ENCODE peak calls at places on chromosomes 2 and 18, in eight cellular contexts. One of them, this sample, is unnamed.

GRCh38 chr18:37422116-37422515 is 143.5 kb downstream of the CELF4 start:
- DNase-seq in activated CD4-positive, alpha-beta T cell treated with anti-CD3 and anti-CD28 coated beads, Interleukin-2, amount 10 ng/mL, durations not matched to agents 7 days and 5 days: no peak
- DNase-seq in cardiac fibroblast: no peak
- DNase-seq in A549: no peak
- DNase-seq in non-pigmented ciliary epithelial cell: no peak
- DNase-seq in stimulated activated CD8-positive, alpha-beta memory T cell treated with anti-CD3 and anti-CD28 coated beads, Interleukin-7, amount 100 ng/mL, for 24 hours: no peak
- DNase-seq in stimulated activated CD4-positive, alpha-beta T cell treated with anti-CD3 and anti-CD28 coated beads, Interleukin-4, amount 100 ng/mL, for 4 hours: no peak
- DNase-seq in NCI-H524 treated with DMSO at 0.1 percent for 48 hours: no peak
- DNase-seq in this sample: no peak

GRCh38 chr2:231890896-231891513 is 35.2 kb downstream of the NPPC start:
- DNase-seq in activated CD4-positive, alpha-beta T cell treated with anti-CD3 and anti-CD28 coated beads, Interleukin-2, amount 10 ng/mL, durations not matched to agents 7 days and 5 days: no peak
- DNase-seq in cardiac fibroblast: no peak
- DNase-seq in A549: no peak
- DNase-seq in non-pigmented ciliary epithelial cell: no peak
- DNase-seq in stimulated activated CD8-positive, alpha-beta memory T cell treated with anti-CD3 and anti-CD28 coated beads, Interleukin-7, amount 100 ng/mL, for 24 hours: no peak
- DNase-seq in stimulated activated CD4-positive, alpha-beta T cell treated with anti-CD3 and anti-CD28 coated beads, Interleukin-4, amount 100 ng/mL, for 4 hours: no peak
- DNase-seq in NCI-H524 treated with DMSO at 0.1 percent for 48 hours: no peak
- DNase-seq in this sample: no peak

GRCh38 chr2:100660851-100661584 is 98.2 kb downstream of the PDCL3 start:
- DNase-seq in activated CD4-positive, alpha-beta T cell treated with anti-CD3 and anti-CD28 coated beads, Interleukin-2, amount 10 ng/mL, durations not matched to agents 7 days and 5 days: no peak
- DNase-seq in cardiac fibroblast: no peak
- DNase-seq in A549: no peak
- DNase-seq in non-pigmented ciliary epithelial cell: no peak
- DNase-seq in stimulated activated CD8-positive, alpha-beta memory T cell treated with anti-CD3 and anti-CD28 coated beads, Interleukin-7, amount 100 ng/mL, for 24 hours: no peak
- DNase-seq in stimulated activated CD4-positive, alpha-beta T cell treated with anti-CD3 and anti-CD28 coated beads, Interleukin-4, amount 100 ng/mL, for 4 hours: no peak
- DNase-seq in NCI-H524 treated with DMSO at 0.1 percent for 48 hours: no peak
- DNase-seq in this sample: no peak

GRCh38 chr18:48781041-48781989 is 169.4 kb downstream of the SMAD7 start:
- DNase-seq in activated CD4-positive, alpha-beta T cell treated with anti-CD3 and anti-CD28 coated beads, Interleukin-2, amount 10 ng/mL, durations not matched to agents 7 days and 5 days: no peak
- DNase-seq in cardiac fibroblast: peak
- DNase-seq in A549: no peak
- DNase-seq in non-pigmented ciliary epithelial cell: no peak
- DNase-seq in stimulated activated CD8-positive, alpha-beta memory T cell treated with anti-CD3 and anti-CD28 coated beads, Interleukin-7, amount 100 ng/mL, for 24 hours: no peak
- DNase-seq in stimulated activated CD4-positive, alpha-beta T cell treated with anti-CD3 and anti-CD28 coated beads, Interleukin-4, amount 100 ng/mL, for 4 hours: no peak
- DNase-seq in NCI-H524 treated with DMSO at 0.1 percent for 48 hours: no peak
- DNase-seq in this sample: peak

GRCh38 chr18:28767781-28768211 is 590.9 kb upstream of the CDH2 start:
- DNase-seq in activated CD4-positive, alpha-beta T cell treated with anti-CD3 and anti-CD28 coated beads, Interleukin-2, amount 10 ng/mL, durations not matched to agents 7 days and 5 days: no peak
- DNase-seq in cardiac fibroblast: peak
- DNase-seq in A549: no peak
- DNase-seq in non-pigmented ciliary epithelial cell: peak
- DNase-seq in stimulated activated CD8-positive, alpha-beta memory T cell treated with anti-CD3 and anti-CD28 coated beads, Interleukin-7, amount 100 ng/mL, for 24 hours: no peak
- DNase-seq in stimulated activated CD4-positive, alpha-beta T cell treated with anti-CD3 and anti-CD28 coated beads, Interleukin-4, amount 100 ng/mL, for 4 hours: no peak
- DNase-seq in NCI-H524 treated with DMSO at 0.1 percent for 48 hours: no peak
- DNase-seq in this sample: peak

GRCh38 chr18:50869150-50869549 is 9.8 kb upstream of the ME2 start:
- DNase-seq in activated CD4-positive, alpha-beta T cell treated with anti-CD3 and anti-CD28 coated beads, Interleukin-2, amount 10 ng/mL, durations not matched to agents 7 days and 5 days: no peak
- DNase-seq in cardiac fibroblast: no peak
- DNase-seq in A549: no peak
- DNase-seq in non-pigmented ciliary epithelial cell: no peak
- DNase-seq in stimulated activated CD8-positive, alpha-beta memory T cell treated with anti-CD3 and anti-CD28 coated beads, Interleukin-7, amount 100 ng/mL, for 24 hours: no peak
- DNase-seq in stimulated activated CD4-positive, alpha-beta T cell treated with anti-CD3 and anti-CD28 coated beads, Interleukin-4, amount 100 ng/mL, for 4 hours: no peak
- DNase-seq in NCI-H524 treated with DMSO at 0.1 percent for 48 hours: no peak
- DNase-seq in this sample: no peak

GRCh38 chr2:120556908-120557307 is 178.8 kb upstream of the GLI2 start:
- DNase-seq in activated CD4-positive, alpha-beta T cell treated with anti-CD3 and anti-CD28 coated beads, Interleukin-2, amount 10 ng/mL, durations not matched to agents 7 days and 5 days: no peak
- DNase-seq in cardiac fibroblast: no peak
- DNase-seq in A549: no peak
- DNase-seq in non-pigmented ciliary epithelial cell: no peak
- DNase-seq in stimulated activated CD8-positive, alpha-beta memory T cell treated with anti-CD3 and anti-CD28 coated beads, Interleukin-7, amount 100 ng/mL, for 24 hours: no peak
- DNase-seq in stimulated activated CD4-positive, alpha-beta T cell treated with anti-CD3 and anti-CD28 coated beads, Interleukin-4, amount 100 ng/mL, for 4 hours: no peak
- DNase-seq in NCI-H524 treated with DMSO at 0.1 percent for 48 hours: no peak
- DNase-seq in this sample: no peak

GRCh38 chr18:74531043-74531442 is 3.3 kb upstream of the CNDP1 start:
- DNase-seq in activated CD4-positive, alpha-beta T cell treated with anti-CD3 and anti-CD28 coated beads, Interleukin-2, amount 10 ng/mL, durations not matched to agents 7 days and 5 days: no peak
- DNase-seq in cardiac fibroblast: no peak
- DNase-seq in A549: no peak
- DNase-seq in non-pigmented ciliary epithelial cell: no peak
- DNase-seq in stimulated activated CD8-positive, alpha-beta memory T cell treated with anti-CD3 and anti-CD28 coated beads, Interleukin-7, amount 100 ng/mL, for 24 hours: no peak
- DNase-seq in stimulated activated CD4-positive, alpha-beta T cell treated with anti-CD3 and anti-CD28 coated beads, Interleukin-4, amount 100 ng/mL, for 4 hours: no peak
- DNase-seq in NCI-H524 treated with DMSO at 0.1 percent for 48 hours: no peak
- DNase-seq in this sample: no peak

GRCh38 chr2:83196225-83196624 is 1262.9 kb downstream of the SUCLG1 start:
- DNase-seq in activated CD4-positive, alpha-beta T cell treated with anti-CD3 and anti-CD28 coated beads, Interleukin-2, amount 10 ng/mL, durations not matched to agents 7 days and 5 days: no peak
- DNase-seq in cardiac fibroblast: peak
- DNase-seq in A549: peak
- DNase-seq in non-pigmented ciliary epithelial cell: peak
- DNase-seq in stimulated activated CD8-positive, alpha-beta memory T cell treated with anti-CD3 and anti-CD28 coated beads, Interleukin-7, amount 100 ng/mL, for 24 hours: no peak
- DNase-seq in stimulated activated CD4-positive, alpha-beta T cell treated with anti-CD3 and anti-CD28 coated beads, Interleukin-4, amount 100 ng/mL, for 4 hours: no peak
- DNase-seq in NCI-H524 treated with DMSO at 0.1 percent for 48 hours: peak
- DNase-seq in this sample: peak

GRCh38 chr2:71306762-71307161 is 24.8 kb upstream of the ZNF638 start:
- DNase-seq in activated CD4-positive, alpha-beta T cell treated with anti-CD3 and anti-CD28 coated beads, Interleukin-2, amount 10 ng/mL, durations not matched to agents 7 days and 5 days: no peak
- DNase-seq in cardiac fibroblast: peak
- DNase-seq in A549: no peak
- DNase-seq in non-pigmented ciliary epithelial cell: no peak
- DNase-seq in stimulated activated CD8-positive, alpha-beta memory T cell treated with anti-CD3 and anti-CD28 coated beads, Interleukin-7, amount 100 ng/mL, for 24 hours: no peak
- DNase-seq in stimulated activated CD4-positive, alpha-beta T cell treated with anti-CD3 and anti-CD28 coated beads, Interleukin-4, amount 100 ng/mL, for 4 hours: no peak
- DNase-seq in NCI-H524 treated with DMSO at 0.1 percent for 48 hours: no peak
- DNase-seq in this sample: no peak

GRCh38 chr2:3291113-3291512 is 86.5 kb downstream of the EIPR1 start:
- DNase-seq in activated CD4-positive, alpha-beta T cell treated with anti-CD3 and anti-CD28 coated beads, Interleukin-2, amount 10 ng/mL, durations not matched to agents 7 days and 5 days: no peak
- DNase-seq in cardiac fibroblast: no peak
- DNase-seq in A549: no peak
- DNase-seq in non-pigmented ciliary epithelial cell: no peak
- DNase-seq in stimulated activated CD8-positive, alpha-beta memory T cell treated with anti-CD3 and anti-CD28 coated beads, Interleukin-7, amount 100 ng/mL, for 24 hours: no peak
- DNase-seq in stimulated activated CD4-positive, alpha-beta T cell treated with anti-CD3 and anti-CD28 coated beads, Interleukin-4, amount 100 ng/mL, for 4 hours: no peak
- DNase-seq in NCI-H524 treated with DMSO at 0.1 percent for 48 hours: no peak
- DNase-seq in this sample: no peak

GRCh38 chr2:214651451-214651850 is 158.0 kb downstream of the BARD1 start:
- DNase-seq in activated CD4-positive, alpha-beta T cell treated with anti-CD3 and anti-CD28 coated beads, Interleukin-2, amount 10 ng/mL, durations not matched to agents 7 days and 5 days: no peak
- DNase-seq in cardiac fibroblast: peak
- DNase-seq in A549: no peak
- DNase-seq in non-pigmented ciliary epithelial cell: no peak
- DNase-seq in stimulated activated CD8-positive, alpha-beta memory T cell treated with anti-CD3 and anti-CD28 coated beads, Interleukin-7, amount 100 ng/mL, for 24 hours: no peak
- DNase-seq in stimulated activated CD4-positive, alpha-beta T cell treated with anti-CD3 and anti-CD28 coated beads, Interleukin-4, amount 100 ng/mL, for 4 hours: no peak
- DNase-seq in NCI-H524 treated with DMSO at 0.1 percent for 48 hours: no peak
- DNase-seq in this sample: no peak

This sample was measured in retinal pigment epithelial cell.